ENCODE peak calls at places on chromosome 18, in five cellular contexts. One of them, this sample, is unnamed.

GRCh38 chr18:22346968-22347611 is 70.6 kb downstream of the CTAGE1 start:
- DNase-seq in GM12878: no peak
- DNase-seq in GM23338: peak
- DNase-seq in A549: no peak
- DNase-seq in K562: peak
- DNase-seq in this sample: peak

GRCh38 chr18:3903341-3903740 is 453.4 kb downstream of the TGIF1 start:
- DNase-seq in GM12878: no peak
- DNase-seq in GM23338: no peak
- DNase-seq in A549: peak
- DNase-seq in K562: no peak
- DNase-seq in this sample: no peak

GRCh38 chr18:10081477-10081876 is 167.7 kb downstream of the VAPA start:
- DNase-seq in GM12878: no peak
- DNase-seq in GM23338: no peak
- DNase-seq in A549: no peak
- DNase-seq in K562: peak
- DNase-seq in this sample: peak

GRCh38 chr18:41767960-41768359 is 187.1 kb upstream of the PIK3C3 start:
- DNase-seq in GM12878: no peak
- DNase-seq in GM23338: peak
- DNase-seq in A549: peak
- DNase-seq in K562: no peak
- DNase-seq in this sample: no peak

GRCh38 chr18:13242797-13243196 is 24.2 kb downstream of the LDLRAD4 start:
- DNase-seq in GM12878: no peak
- DNase-seq in GM23338: no peak
- DNase-seq in A549: no peak
- DNase-seq in K562: no peak
- DNase-seq in this sample: no peak

GRCh38 chr18:9389706-9390105 is 55.1 kb downstream of the TWSG1 start:
- DNase-seq in GM12878: no peak
- DNase-seq in GM23338: no peak
- DNase-seq in A549: no peak
- DNase-seq in K562: no peak
- DNase-seq in this sample: no peak

GRCh38 chr18:35130236-35130635 is 89.0 kb downstream of the MAPRE2 start:
- DNase-seq in GM12878: no peak
- DNase-seq in GM23338: no peak
- DNase-seq in A549: no peak
- DNase-seq in K562: no peak
- DNase-seq in this sample: no peak

GRCh38 chr18:9058426-9058825 is 44.1 kb upstream of the NDUFV2 start:
- DNase-seq in GM12878: no peak
- DNase-seq in GM23338: no peak
- DNase-seq in A549: no peak
- DNase-seq in K562: no peak
- DNase-seq in this sample: no peak

GRCh38 chr18:5630057-5630765 is 86.4 kb upstream of the EPB41L3 start:
- DNase-seq in GM12878: no peak
- DNase-seq in GM23338: peak
- DNase-seq in A549: peak
- DNase-seq in K562: peak
- DNase-seq in this sample: no peak

GRCh38 chr18:34023471-34023870 is 201.2 kb downstream of the NOL4 start:
- DNase-seq in GM12878: no peak
- DNase-seq in GM23338: peak
- DNase-seq in A549: no peak
- DNase-seq in K562: no peak
- DNase-seq in this sample: no peak

GRCh38 chr18:56433919-56434318 is 204.5 kb downstream of the TXNL1 start:
- DNase-seq in GM12878: no peak
- DNase-seq in GM23338: peak
- DNase-seq in A549: no peak
- DNase-seq in K562: no peak
- DNase-seq in this sample: no peak

GRCh38 chr18:52781113-52781512 is 441.1 kb downstream of the DCC start:
- DNase-seq in GM12878: no peak
- DNase-seq in GM23338: no peak
- DNase-seq in A549: no peak
- DNase-seq in K562: no peak
- DNase-seq in this sample: no peak

GRCh38 chr18:48933578-48934399 is 17.0 kb downstream of the SMAD7 start:
- DNase-seq in GM12878: no peak
- DNase-seq in GM23338: no peak
- DNase-seq in A549: no peak
- DNase-seq in K562: peak
- DNase-seq in this sample: no peak

GRCh38 chr18:30034818-30035217 is 1007.7 kb downstream of the DSC3 start:
- DNase-seq in GM12878: no peak
- DNase-seq in GM23338: no peak
- DNase-seq in A549: no peak
- DNase-seq in K562: no peak
- DNase-seq in this sample: no peak

GRCh38 chr18:79937103-79937860 is 14.2 kb downstream of the SLC66A2 start:
- DNase-seq in GM12878: no peak
- DNase-seq in GM23338: no peak
- DNase-seq in A549: no peak
- DNase-seq in K562: no peak
- DNase-seq in this sample: no peak

GRCh38 chr18:27921904-27922541 is 254.9 kb downstream of the CDH2 start:
- DNase-seq in GM12878: no peak
- DNase-seq in GM23338: peak
- DNase-seq in A549: peak
- DNase-seq in K562: no peak
- DNase-seq in this sample: peak

GRCh38 chr18:9898792-9899549 is 13.2 kb downstream of the TXNDC2 start:
- DNase-seq in GM12878: no peak
- DNase-seq in GM23338: no peak
- DNase-seq in A549: peak
- DNase-seq in K562: peak
- DNase-seq in this sample: peak

GRCh38 chr18:54094474-54094873 is 130.0 kb downstream of the MBD2 start:
- DNase-seq in GM12878: no peak
- DNase-seq in GM23338: no peak
- DNase-seq in A549: no peak
- DNase-seq in K562: no peak
- DNase-seq in this sample: no peak

GRCh38 chr18:13264091-13264777 is 45.7 kb downstream of the LDLRAD4 start:
- DNase-seq in GM12878: no peak
- DNase-seq in GM23338: no peak
- DNase-seq in A549: no peak
- DNase-seq in K562: no peak
- DNase-seq in this sample: no peak

GRCh38 chr18:37717656-37718055 is 152.1 kb upstream of the CELF4 start:
- DNase-seq in GM12878: no peak
- DNase-seq in GM23338: no peak
- DNase-seq in A549: no peak
- DNase-seq in K562: no peak
- DNase-seq in this sample: no peak

GRCh38 chr18:37721544-37722302 is 156.1 kb upstream of the CELF4 start:
- DNase-seq in GM12878: no peak
- DNase-seq in GM23338: no peak
- DNase-seq in A549: no peak
- DNase-seq in K562: no peak
- DNase-seq in this sample: no peak

GRCh38 chr18:37716106-37716708 is 150.6 kb upstream of the CELF4 start:
- DNase-seq in GM12878: no peak
- DNase-seq in GM23338: no peak
- DNase-seq in A549: no peak
- DNase-seq in K562: no peak
- DNase-seq in this sample: no peak

GRCh38 chr18:37717098-37717497 is 151.5 kb upstream of the CELF4 start:
- DNase-seq in GM12878: no peak
- DNase-seq in GM23338: no peak
- DNase-seq in A549: no peak
- DNase-seq in K562: no peak
- DNase-seq in this sample: no peak

GRCh38 chr18:37720706-37721105 is 155.1 kb upstream of the CELF4 start:
- DNase-seq in GM12878: no peak
- DNase-seq in GM23338: no peak
- DNase-seq in A549: no peak
- DNase-seq in K562: no peak
- DNase-seq in this sample: no peak
- TF ChIP-seq JUNB in GM12878: no peak
- TF ChIP-seq JUNB in GM23338: no peak
- TF ChIP-seq JUNB in A549: no peak
- TF ChIP-seq JUNB in K562: no peak
- TF ChIP-seq JUNB in this sample: no peak

GRCh38 chr18:47912343-47912742 is 18.1 kb downstream of the SMAD2 start:
- DNase-seq in GM12878: no peak
- DNase-seq in GM23338: no peak
- DNase-seq in A549: no peak
- DNase-seq in K562: no peak
- DNase-seq in this sample: no peak
- TF ChIP-seq JUNB in GM12878: no peak
- TF ChIP-seq JUNB in GM23338: no peak
- TF ChIP-seq JUNB in A549: no peak
- TF ChIP-seq JUNB in K562: no peak
- TF ChIP-seq JUNB in this sample: no peak

DNA sequence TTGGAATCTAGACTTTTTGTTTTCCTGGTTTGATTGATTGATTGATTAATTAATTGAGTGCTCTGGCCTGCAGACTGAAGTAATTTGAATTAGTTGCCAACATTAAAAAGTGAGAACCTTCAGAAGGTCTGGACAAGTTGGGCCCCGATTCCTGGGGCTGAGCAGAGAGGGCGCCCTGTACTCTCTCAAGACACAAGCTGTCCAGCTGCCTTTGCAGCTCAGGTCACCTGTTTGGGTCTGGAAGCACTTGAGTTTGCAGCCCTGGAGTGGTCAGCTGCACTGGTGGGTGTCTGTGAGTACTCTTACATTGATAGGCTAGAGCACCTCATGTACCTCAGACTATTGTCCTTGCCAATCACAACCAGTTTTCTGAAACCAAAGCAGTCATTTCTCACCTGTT is 22.7 kb upstream of the CELF4 start:
- DNase-seq in GM12878: no peak
- DNase-seq in GM23338: no peak
- DNase-seq in A549: no peak
- DNase-seq in K562: no peak
- DNase-seq in this sample: no peak
- TF ChIP-seq JUNB in GM12878: no peak
- TF ChIP-seq JUNB in GM23338: no peak
- TF ChIP-seq JUNB in A549: no peak
- TF ChIP-seq JUNB in K562: no peak
- TF ChIP-seq JUNB in this sample: no peak

DNA sequence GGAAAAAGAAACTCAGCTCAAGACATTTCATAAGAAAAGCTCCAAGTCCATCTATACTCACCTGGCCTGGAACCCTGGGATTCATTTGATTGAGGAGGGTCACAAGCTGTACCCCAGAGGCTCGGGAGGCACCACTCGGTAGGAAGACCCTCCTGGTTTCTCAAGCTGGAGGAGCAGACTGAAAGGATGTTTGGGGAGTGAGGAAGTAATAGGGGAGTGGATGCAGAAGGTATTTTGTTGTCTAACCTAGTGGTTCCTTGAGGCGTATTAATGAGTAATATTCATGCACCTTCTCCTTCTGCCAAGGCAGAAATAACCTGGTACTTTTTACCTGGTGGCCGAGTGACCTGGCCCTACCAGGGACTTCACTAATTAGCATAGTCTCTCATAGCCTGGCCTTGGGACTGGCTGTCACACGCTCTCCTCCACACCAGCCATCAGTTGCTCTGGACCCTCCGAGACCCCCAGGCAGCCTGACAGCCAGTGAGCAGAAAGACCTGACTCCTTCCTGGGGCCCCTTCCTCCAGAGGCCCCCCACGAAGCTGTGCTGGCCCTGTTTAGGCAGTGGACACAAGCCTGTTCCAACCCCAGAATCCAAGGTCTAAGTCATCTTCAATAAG is 161.4 kb downstream of the BCL2 start:
- DNase-seq in GM12878: no peak
- DNase-seq in GM23338: no peak
- DNase-seq in A549: no peak
- DNase-seq in K562: no peak
- DNase-seq in this sample: no peak
- TF ChIP-seq JUNB in GM12878: peak
- TF ChIP-seq JUNB in GM23338: no peak
- TF ChIP-seq JUNB in A549: no peak
- TF ChIP-seq JUNB in K562: no peak
- TF ChIP-seq JUNB in this sample: no peak

GRCh38 chr18:31574359-31574758 is 17.3 kb upstream of the TTR start:
- DNase-seq in GM12878: no peak
- DNase-seq in GM23338: no peak
- DNase-seq in A549: no peak
- DNase-seq in K562: no peak
- DNase-seq in this sample: no peak

GRCh38 chr18:31576670-31577069 is 15.0 kb upstream of the TTR start:
- DNase-seq in GM12878: no peak
- DNase-seq in GM23338: no peak
- DNase-seq in A549: no peak
- DNase-seq in K562: no peak
- DNase-seq in this sample: no peak

GRCh38 chr18:31577195-31577594 is 14.5 kb upstream of the TTR start:
- DNase-seq in GM12878: no peak
- DNase-seq in GM23338: no peak
- DNase-seq in A549: no peak
- DNase-seq in K562: no peak
- DNase-seq in this sample: no peak

GRCh38 chr18:31578126-31578525 is 13.6 kb upstream of the TTR start:
- DNase-seq in GM12878: no peak
- DNase-seq in GM23338: no peak
- DNase-seq in A549: no peak
- DNase-seq in K562: no peak
- DNase-seq in this sample: no peak

DNA sequence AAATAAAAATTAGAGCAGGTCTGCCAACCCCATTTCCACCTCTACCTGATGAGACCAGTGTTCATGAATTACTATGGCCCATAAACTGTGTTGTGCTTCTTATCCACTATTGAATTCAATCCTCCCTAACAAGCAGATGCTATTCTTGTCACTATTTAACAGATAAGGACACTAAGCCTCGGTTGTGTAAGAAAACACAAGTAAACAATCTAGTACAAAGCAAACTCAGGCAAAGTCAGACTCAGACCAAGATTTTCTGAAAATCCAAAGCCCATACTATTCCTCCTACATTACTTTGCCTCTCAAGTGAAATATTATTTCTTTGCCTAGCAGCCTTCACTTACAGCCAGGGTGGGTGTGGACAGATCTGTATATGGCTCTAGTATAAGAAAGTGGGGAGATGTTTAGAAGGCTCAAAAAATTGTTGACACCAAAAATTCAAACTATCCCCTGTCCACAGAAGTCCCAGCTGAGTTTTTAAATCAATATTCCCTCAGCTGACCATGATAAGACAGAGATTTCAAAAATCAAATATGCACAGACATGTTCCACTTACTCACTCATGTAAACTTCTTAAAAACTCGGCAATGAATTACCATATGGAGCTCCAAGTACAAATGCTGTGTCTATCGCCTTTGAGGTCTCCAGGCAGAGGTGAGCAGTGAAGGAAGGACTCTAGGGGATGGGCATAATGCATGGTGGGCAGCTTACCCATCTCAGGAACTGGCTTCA is 16.0 kb upstream of the TTR start:
- DNase-seq in GM12878: no peak
- DNase-seq in GM23338: no peak
- DNase-seq in A549: no peak
- DNase-seq in K562: no peak
- DNase-seq in this sample: no peak
- TF ChIP-seq JUNB in GM12878: no peak
- TF ChIP-seq JUNB in GM23338: no peak
- TF ChIP-seq JUNB in A549: no peak
- TF ChIP-seq JUNB in K562: no peak
- TF ChIP-seq JUNB in this sample: no peak

This sample was measured in HepG2.